ENCODE peak calls at places on chromosomes 11 and 22, in four cellular contexts. F is HepG2, D is K562, E is GM12878. W is an unnamed sample.

GRCh38 chr11:18010271-18010670 is 2.6 kb downstream of the SERGEF start:
- DNase-seq in F (no peak), D (peak), E (no peak), W (no peak)

GRCh38 chr11:41534861-41535260 is 75.4 kb upstream of the LRRC4C start:
- DNase-seq in F (no peak), D (no peak), E (no peak), W (no peak)

GRCh38 chr11:36702330-36703054 is 104.5 kb upstream of the RAG2 start:
- DNase-seq in F (peak), D (peak), E (peak), W (peak)

GRCh38 chr11:10480760-10481159 is 25.7 kb downstream of the AMPD3 start:
- DNase-seq in F (no peak), D (no peak), E (no peak), W (no peak)

GRCh38 chr11:77038825-77039326 is 4.7 kb downstream of the B3GNT6 start:
- DNase-seq in F (no peak), D (no peak), E (no peak), W (no peak)

GRCh38 chr22:31253949-31254348 is 38.3 kb downstream of the PIK3IP1 start:
- DNase-seq in F (peak), D (no peak), E (no peak), W (no peak)

GRCh38 chr11:5992604-5993251 is 5.9 kb upstream of the OR52L1 start:
- DNase-seq in F (peak), D (peak), E (no peak), W (peak)

GRCh38 chr22:46534901-46535630 is 2.4 kb downstream of the CELSR1 start:
- DNase-seq in F (no peak), D (no peak), E (no peak), W (no peak)

GRCh38 chr11:114200785-114201184 is 95.4 kb upstream of the NNMT start:
- DNase-seq in F (no peak), D (no peak), E (no peak), W (no peak)

GRCh38 chr11:118572914-118573550 is 823 bp downstream of the ARCN1 start:
- DNase-seq in F (peak), D (peak), E (peak), W (peak)

GRCh38 chr11:32310218-32310601 is 125.1 kb downstream of the WT1 start:
- DNase-seq in F (no peak), D (no peak), E (no peak), W (no peak)

GRCh38 chr11:120199613-120200012 is 11.2 kb upstream of the OAF start:
- DNase-seq in F (no peak), D (no peak), E (no peak), W (no peak)

GRCh38 chr11:88164320-88164719 is 10.9 kb downstream of the RAB38 start:
- DNase-seq in F (no peak), D (no peak), E (peak), W (no peak)

GRCh38 chr22:43066134-43066533 is 23.1 kb downstream of the TTLL1 start:
- DNase-seq in F (no peak), D (no peak), E (no peak), W (no peak)

GRCh38 chr11:85724750-85725465 is 38.9 kb upstream of the CCDC89 start:
- DNase-seq in F (no peak), D (no peak), E (no peak), W (no peak)

GRCh38 chr22:25853078-25853477 is 111.1 kb downstream of the MYO18B start:
- DNase-seq in F (no peak), D (peak), E (no peak), W (no peak)
- TF ChIP-seq SP1 in F (no peak), D (no peak), E (no peak), W (no peak)

GRCh38 chr11:64878223-64878493 is 263 bp downstream of the EHD1 start:
- DNase-seq in F (no peak), D (no peak), E (no peak), W (no peak)
- TF ChIP-seq FOXM1 in F (no peak), D (no peak), E (no peak), W (no peak)

GRCh38 chr11:13826505-13827278 is 135.8 kb upstream of the SPON1 start:
- DNase-seq in F (no peak), D (peak), E (no peak), W (no peak)
- TF ChIP-seq SP1 in F (no peak), D (no peak), E (no peak), W (no peak)

DNA sequence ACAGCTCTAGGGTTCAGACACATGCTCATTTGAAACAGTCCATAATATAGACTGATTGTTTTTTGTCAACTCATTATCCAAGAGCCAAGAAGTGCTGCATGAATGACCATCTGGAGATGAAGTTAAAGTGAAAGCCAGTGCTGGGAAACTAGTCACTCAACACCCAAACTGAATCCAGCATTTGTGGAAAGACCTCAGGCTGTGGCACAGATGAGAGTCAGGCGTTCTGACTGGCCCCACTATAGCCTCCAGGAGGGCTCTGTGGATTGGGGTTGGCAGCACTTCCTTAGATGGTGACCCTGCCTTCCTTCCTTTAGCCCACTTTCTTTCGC is 2.1 kb downstream of the FEZ1 start:
- DNase-seq in F (no peak), D (no peak), E (no peak), W (no peak)
- TF ChIP-seq FOXM1 in F (no peak), D (no peak), E (no peak), W (no peak)

GRCh38 chr11:82556210-82556609 is 177.5 kb downstream of the FAM181B start:
- DNase-seq in F (no peak), D (no peak), E (no peak), W (no peak)

DNA sequence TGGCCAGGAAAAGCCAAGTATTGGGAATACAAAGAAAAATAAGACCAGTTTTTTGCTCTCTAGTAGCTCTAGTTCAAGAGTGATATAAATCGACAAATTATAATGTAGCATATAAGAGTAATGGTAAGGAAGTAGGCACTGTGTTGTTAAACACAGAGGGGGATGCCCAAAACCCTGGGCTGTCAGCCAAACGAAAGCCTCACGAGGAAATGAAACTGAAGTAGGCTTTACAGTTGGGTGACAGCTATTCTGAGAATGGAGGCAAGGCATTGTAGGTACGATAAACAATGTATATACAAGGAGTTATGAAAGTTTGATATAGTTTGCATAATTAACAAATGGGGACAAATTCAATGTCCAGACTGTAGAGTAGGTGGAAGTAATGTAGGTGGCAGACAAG is 176.4 kb downstream of the FAM181B start:
- DNase-seq in F (no peak), D (no peak), E (peak), W (no peak)
- TF ChIP-seq SP1 in F (no peak), D (no peak), E (no peak), W (no peak)

DNA sequence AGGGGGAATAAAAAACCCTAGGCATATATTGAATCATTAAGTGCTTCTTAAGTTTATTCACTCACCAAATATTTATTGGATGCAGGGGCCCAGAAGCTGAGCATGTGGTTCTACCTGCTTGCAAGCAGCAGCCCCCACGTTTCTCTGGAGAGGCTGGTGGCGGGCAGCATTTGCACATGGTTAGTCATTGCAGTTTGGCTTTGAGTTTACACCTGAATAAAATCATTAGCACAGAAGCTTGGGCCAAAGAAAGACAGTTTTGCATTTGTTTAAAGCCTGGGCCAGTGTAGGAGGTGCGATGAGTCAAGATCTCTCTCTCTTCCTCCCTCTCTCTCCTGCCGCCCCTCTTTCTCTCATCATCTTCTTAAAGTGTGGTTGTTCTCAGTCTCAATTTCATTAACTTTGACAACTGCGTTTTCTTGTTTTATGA is 72.6 kb downstream of the C22orf31 start:
- DNase-seq in F (no peak), D (no peak), E (no peak), W (no peak)
- TF ChIP-seq FOXM1 in F (no peak), D (no peak), E (no peak), W (no peak)

GRCh38 chr11:131231317-131231716 is 139.1 kb upstream of the NTM start:
- DNase-seq in F (no peak), D (no peak), E (no peak), W (no peak)
- TF ChIP-seq SP1 in F (no peak), D (no peak), E (no peak), W (no peak)